ENCODE peak calls at places on chromosome 6, in five cellular contexts. One of them, this sample, is unnamed.

GRCh38 chr6:105226598-105227291 is 46.9 kb upstream of the POPDC3 start:
- DNase-seq in effector CD4-positive, alpha-beta T cell: no peak
- DNase-seq in ACHN: no peak
- DNase-seq in activated naive CD8-positive, alpha-beta T cell treated with anti-CD3 and anti-CD28 coated beads, Interleukin-2, amount 50 U/mL, for 24 hours: no peak
- DNase-seq in NCI-H1105 treated with DMSO at 0.1 percent for 48 hours: no peak
- DNase-seq in this sample: no peak

GRCh38 chr6:71412559-71412958 is 123.9 kb downstream of the OGFRL1 start:
- DNase-seq in NCI-H1105 treated with DMSO at 0.1 percent for 48 hours: no peak
- DNase-seq in ACHN: no peak
- DNase-seq in effector CD4-positive, alpha-beta T cell: no peak
- DNase-seq in activated naive CD8-positive, alpha-beta T cell treated with anti-CD3 and anti-CD28 coated beads, Interleukin-2, amount 50 U/mL, for 24 hours: no peak
- DNase-seq in this sample: no peak

GRCh38 chr6:163986313-163986712 is 571.8 kb downstream of the QKI start:
- DNase-seq in NCI-H1105 treated with DMSO at 0.1 percent for 48 hours: no peak
- DNase-seq in ACHN: no peak
- DNase-seq in effector CD4-positive, alpha-beta T cell: no peak
- DNase-seq in activated naive CD8-positive, alpha-beta T cell treated with anti-CD3 and anti-CD28 coated beads, Interleukin-2, amount 50 U/mL, for 24 hours: no peak
- DNase-seq in this sample: no peak

GRCh38 chr6:166279393-166279679 is 28.9 kb downstream of the PRR18 start:
- DNase-seq in ACHN: no peak
- DNase-seq in effector CD4-positive, alpha-beta T cell: no peak
- DNase-seq in activated naive CD8-positive, alpha-beta T cell treated with anti-CD3 and anti-CD28 coated beads, Interleukin-2, amount 50 U/mL, for 24 hours: no peak
- DNase-seq in NCI-H1105 treated with DMSO at 0.1 percent for 48 hours: no peak
- DNase-seq in this sample: no peak

GRCh38 chr6:96520039-96520850 is 1.4 kb upstream of the UFL1 start:
- DNase-seq in activated naive CD8-positive, alpha-beta T cell treated with anti-CD3 and anti-CD28 coated beads, Interleukin-2, amount 50 U/mL, for 24 hours: no peak
- DNase-seq in effector CD4-positive, alpha-beta T cell: no peak
- DNase-seq in ACHN: peak; percentile 39
- DNase-seq in NCI-H1105 treated with DMSO at 0.1 percent for 48 hours: no peak
- DNase-seq in this sample: no peak

GRCh38 chr6:31717499-31718222 is 2.5 kb downstream of the LY6G6D start:
- DNase-seq in activated naive CD8-positive, alpha-beta T cell treated with anti-CD3 and anti-CD28 coated beads, Interleukin-2, amount 50 U/mL, for 24 hours: no peak
- DNase-seq in NCI-H1105 treated with DMSO at 0.1 percent for 48 hours: no peak
- DNase-seq in ACHN: no peak
- DNase-seq in effector CD4-positive, alpha-beta T cell: no peak
- DNase-seq in this sample: no peak

GRCh38 chr6:52994789-52995078 is 350 bp downstream of the GSTA4 start:
- DNase-seq in NCI-H1105 treated with DMSO at 0.1 percent for 48 hours: no peak
- DNase-seq in effector CD4-positive, alpha-beta T cell: peak; percentile 11
- DNase-seq in ACHN: no peak
- DNase-seq in activated naive CD8-positive, alpha-beta T cell treated with anti-CD3 and anti-CD28 coated beads, Interleukin-2, amount 50 U/mL, for 24 hours: peak; percentile 45
- DNase-seq in this sample: peak; percentile 78

GRCh38 chr6:33756211-33756954 is 9.7 kb upstream of the IP6K3 start:
- DNase-seq in NCI-H1105 treated with DMSO at 0.1 percent for 48 hours: no peak
- DNase-seq in ACHN: no peak
- DNase-seq in effector CD4-positive, alpha-beta T cell: no peak
- DNase-seq in activated naive CD8-positive, alpha-beta T cell treated with anti-CD3 and anti-CD28 coated beads, Interleukin-2, amount 50 U/mL, for 24 hours: no peak
- DNase-seq in this sample: no peak

GRCh38 chr6:6515691-6516607 is 72.6 kb upstream of the LY86 start:
- DNase-seq in effector CD4-positive, alpha-beta T cell: no peak
- DNase-seq in ACHN: no peak
- DNase-seq in activated naive CD8-positive, alpha-beta T cell treated with anti-CD3 and anti-CD28 coated beads, Interleukin-2, amount 50 U/mL, for 24 hours: peak; percentile 61
- DNase-seq in NCI-H1105 treated with DMSO at 0.1 percent for 48 hours: no peak
- DNase-seq in this sample: peak; percentile 75

GRCh38 chr6:168368971-168369370 is 49.4 kb upstream of the DACT2 start:
- DNase-seq in NCI-H1105 treated with DMSO at 0.1 percent for 48 hours: no peak
- DNase-seq in activated naive CD8-positive, alpha-beta T cell treated with anti-CD3 and anti-CD28 coated beads, Interleukin-2, amount 50 U/mL, for 24 hours: no peak
- DNase-seq in effector CD4-positive, alpha-beta T cell: no peak
- DNase-seq in ACHN: no peak
- DNase-seq in this sample: no peak

GRCh38 chr6:44253307-44254101 is 3.8 kb downstream of the SLC35B2 start:
- DNase-seq in activated naive CD8-positive, alpha-beta T cell treated with anti-CD3 and anti-CD28 coated beads, Interleukin-2, amount 50 U/mL, for 24 hours: peak; percentile 74
- DNase-seq in NCI-H1105 treated with DMSO at 0.1 percent for 48 hours: peak; percentile 25
- DNase-seq in ACHN: peak; percentile 65
- DNase-seq in effector CD4-positive, alpha-beta T cell: peak; percentile 63
- DNase-seq in this sample: peak; percentile 78

GRCh38 chr6:40819182-40819834 is 219.7 kb downstream of the UNC5CL start:
- DNase-seq in effector CD4-positive, alpha-beta T cell: no peak
- DNase-seq in activated naive CD8-positive, alpha-beta T cell treated with anti-CD3 and anti-CD28 coated beads, Interleukin-2, amount 50 U/mL, for 24 hours: no peak
- DNase-seq in NCI-H1105 treated with DMSO at 0.1 percent for 48 hours: no peak
- DNase-seq in ACHN: no peak
- DNase-seq in this sample: no peak

GRCh38 chr6:10429638-10430427 is 15.0 kb upstream of the TFAP2A start:
- DNase-seq in activated naive CD8-positive, alpha-beta T cell treated with anti-CD3 and anti-CD28 coated beads, Interleukin-2, amount 50 U/mL, for 24 hours: no peak
- DNase-seq in ACHN: peak; percentile 62
- DNase-seq in NCI-H1105 treated with DMSO at 0.1 percent for 48 hours: peak; percentile 64
- DNase-seq in effector CD4-positive, alpha-beta T cell: no peak
- DNase-seq in this sample: no peak

GRCh38 chr6:30129818-30130679 is 5.9 kb upstream of the TRIM40 start:
- DNase-seq in activated naive CD8-positive, alpha-beta T cell treated with anti-CD3 and anti-CD28 coated beads, Interleukin-2, amount 50 U/mL, for 24 hours: no peak
- DNase-seq in NCI-H1105 treated with DMSO at 0.1 percent for 48 hours: no peak
- DNase-seq in ACHN: no peak
- DNase-seq in effector CD4-positive, alpha-beta T cell: no peak
- DNase-seq in this sample: no peak

GRCh38 chr6:99232003-99232402 is 117.5 kb downstream of the FAXC start:
- DNase-seq in effector CD4-positive, alpha-beta T cell: no peak
- DNase-seq in activated naive CD8-positive, alpha-beta T cell treated with anti-CD3 and anti-CD28 coated beads, Interleukin-2, amount 50 U/mL, for 24 hours: no peak
- DNase-seq in NCI-H1105 treated with DMSO at 0.1 percent for 48 hours: no peak
- DNase-seq in ACHN: no peak
- DNase-seq in this sample: no peak

GRCh38 chr6:67854098-67854497 is 781.0 kb upstream of the ADGRB3 start:
- DNase-seq in NCI-H1105 treated with DMSO at 0.1 percent for 48 hours: no peak
- DNase-seq in activated naive CD8-positive, alpha-beta T cell treated with anti-CD3 and anti-CD28 coated beads, Interleukin-2, amount 50 U/mL, for 24 hours: no peak
- DNase-seq in effector CD4-positive, alpha-beta T cell: no peak
- DNase-seq in ACHN: no peak
- DNase-seq in this sample: no peak

GRCh38 chr6:14270925-14271791 is 153.6 kb downstream of the CD83 start:
- DNase-seq in ACHN: peak; percentile 38
- DNase-seq in NCI-H1105 treated with DMSO at 0.1 percent for 48 hours: no peak
- DNase-seq in activated naive CD8-positive, alpha-beta T cell treated with anti-CD3 and anti-CD28 coated beads, Interleukin-2, amount 50 U/mL, for 24 hours: peak; percentile 60
- DNase-seq in effector CD4-positive, alpha-beta T cell: no peak
- DNase-seq in this sample: peak; percentile 76

GRCh38 chr6:169738204-169738971 is 13.0 kb downstream of the DYNLT2 start:
- DNase-seq in ACHN: no peak
- DNase-seq in NCI-H1105 treated with DMSO at 0.1 percent for 48 hours: peak; percentile 82
- DNase-seq in effector CD4-positive, alpha-beta T cell: no peak
- DNase-seq in activated naive CD8-positive, alpha-beta T cell treated with anti-CD3 and anti-CD28 coated beads, Interleukin-2, amount 50 U/mL, for 24 hours: peak; percentile 26
- DNase-seq in this sample: no peak

GRCh38 chr6:29561091-29561490 is 1.6 kb upstream of the UBD start:
- DNase-seq in activated naive CD8-positive, alpha-beta T cell treated with anti-CD3 and anti-CD28 coated beads, Interleukin-2, amount 50 U/mL, for 24 hours: no peak
- DNase-seq in effector CD4-positive, alpha-beta T cell: no peak
- DNase-seq in NCI-H1105 treated with DMSO at 0.1 percent for 48 hours: no peak
- DNase-seq in ACHN: no peak
- DNase-seq in this sample: no peak

GRCh38 chr6:81747327-81747726 is 5.2 kb downstream of the TENT5A start:
- DNase-seq in ACHN: no peak
- DNase-seq in NCI-H1105 treated with DMSO at 0.1 percent for 48 hours: no peak
- DNase-seq in activated naive CD8-positive, alpha-beta T cell treated with anti-CD3 and anti-CD28 coated beads, Interleukin-2, amount 50 U/mL, for 24 hours: no peak
- DNase-seq in effector CD4-positive, alpha-beta T cell: no peak
- DNase-seq in this sample: no peak

GRCh38 chr6:47663462-47664216 is 34.7 kb upstream of the ADGRF4 start:
- DNase-seq in ACHN: no peak
- DNase-seq in NCI-H1105 treated with DMSO at 0.1 percent for 48 hours: no peak
- DNase-seq in effector CD4-positive, alpha-beta T cell: no peak
- DNase-seq in activated naive CD8-positive, alpha-beta T cell treated with anti-CD3 and anti-CD28 coated beads, Interleukin-2, amount 50 U/mL, for 24 hours: no peak
- DNase-seq in this sample: no peak

GRCh38 chr6:370555-370954 is 21.0 kb upstream of the IRF4 start:
- DNase-seq in NCI-H1105 treated with DMSO at 0.1 percent for 48 hours: no peak
- DNase-seq in activated naive CD8-positive, alpha-beta T cell treated with anti-CD3 and anti-CD28 coated beads, Interleukin-2, amount 50 U/mL, for 24 hours: no peak
- DNase-seq in effector CD4-positive, alpha-beta T cell: no peak
- DNase-seq in ACHN: no peak
- DNase-seq in this sample: no peak

GRCh38 chr6:136290406-136291010 is 862 bp upstream of the BCLAF1 start:
- DNase-seq in ACHN: peak; percentile 86
- DNase-seq in effector CD4-positive, alpha-beta T cell: peak; percentile 81
- DNase-seq in NCI-H1105 treated with DMSO at 0.1 percent for 48 hours: peak; percentile 81
- DNase-seq in activated naive CD8-positive, alpha-beta T cell treated with anti-CD3 and anti-CD28 coated beads, Interleukin-2, amount 50 U/mL, for 24 hours: peak; percentile 72
- DNase-seq in this sample: peak; percentile 82

GRCh38 chr6:67009818-67010217 is 1302.8 kb upstream of the EYS start:
- DNase-seq in effector CD4-positive, alpha-beta T cell: no peak
- DNase-seq in ACHN: peak; percentile 2
- DNase-seq in NCI-H1105 treated with DMSO at 0.1 percent for 48 hours: no peak
- DNase-seq in activated naive CD8-positive, alpha-beta T cell treated with anti-CD3 and anti-CD28 coated beads, Interleukin-2, amount 50 U/mL, for 24 hours: no peak
- DNase-seq in this sample: no peak

GRCh38 chr6:170100046-170100445 is 190.8 kb downstream of the DLL1 start:
- DNase-seq in effector CD4-positive, alpha-beta T cell: no peak
- DNase-seq in ACHN: no peak
- DNase-seq in NCI-H1105 treated with DMSO at 0.1 percent for 48 hours: no peak
- DNase-seq in activated naive CD8-positive, alpha-beta T cell treated with anti-CD3 and anti-CD28 coated beads, Interleukin-2, amount 50 U/mL, for 24 hours: no peak
- DNase-seq in this sample: no peak

GRCh38 chr6:157995458-157995857 is 13.8 kb downstream of the SYNJ2 start:
- DNase-seq in activated naive CD8-positive, alpha-beta T cell treated with anti-CD3 and anti-CD28 coated beads, Interleukin-2, amount 50 U/mL, for 24 hours: no peak
- DNase-seq in effector CD4-positive, alpha-beta T cell: no peak
- DNase-seq in ACHN: no peak
- DNase-seq in NCI-H1105 treated with DMSO at 0.1 percent for 48 hours: no peak
- DNase-seq in this sample: no peak

GRCh38 chr6:5516036-5516435 is 254.7 kb downstream of the FARS2 start:
- DNase-seq in ACHN: no peak
- DNase-seq in activated naive CD8-positive, alpha-beta T cell treated with anti-CD3 and anti-CD28 coated beads, Interleukin-2, amount 50 U/mL, for 24 hours: no peak
- DNase-seq in effector CD4-positive, alpha-beta T cell: no peak
- DNase-seq in NCI-H1105 treated with DMSO at 0.1 percent for 48 hours: no peak
- DNase-seq in this sample: no peak

GRCh38 chr6:169787797-169788196 is 36.4 kb downstream of the ERMARD start:
- DNase-seq in ACHN: no peak
- DNase-seq in NCI-H1105 treated with DMSO at 0.1 percent for 48 hours: no peak
- DNase-seq in effector CD4-positive, alpha-beta T cell: no peak
- DNase-seq in activated naive CD8-positive, alpha-beta T cell treated with anti-CD3 and anti-CD28 coated beads, Interleukin-2, amount 50 U/mL, for 24 hours: no peak
- DNase-seq in this sample: peak; percentile 15

GRCh38 chr6:162108041-162108440 is 619.5 kb downstream of the PRKN start:
- DNase-seq in effector CD4-positive, alpha-beta T cell: no peak
- DNase-seq in NCI-H1105 treated with DMSO at 0.1 percent for 48 hours: no peak
- DNase-seq in ACHN: no peak
- DNase-seq in activated naive CD8-positive, alpha-beta T cell treated with anti-CD3 and anti-CD28 coated beads, Interleukin-2, amount 50 U/mL, for 24 hours: no peak
- DNase-seq in this sample: no peak

GRCh38 chr6:3022765-3023662 is 23.3 kb downstream of the NQO2 start:
- DNase-seq in NCI-H1105 treated with DMSO at 0.1 percent for 48 hours: no peak
- DNase-seq in ACHN: no peak
- DNase-seq in effector CD4-positive, alpha-beta T cell: peak; percentile 19
- DNase-seq in activated naive CD8-positive, alpha-beta T cell treated with anti-CD3 and anti-CD28 coated beads, Interleukin-2, amount 50 U/mL, for 24 hours: peak; percentile 59
- DNase-seq in this sample: peak; percentile 66

This sample was measured in activated CD8-positive, alpha-beta memory T cell treated with anti-CD3 and anti-CD28 coated beads, Interleukin-2, amount 50 U/mL, for 48 hours.